ENCODE peak calls at places on chromosomes 2 and 18, in four cellular contexts. K, Y, W and H are unnamed samples. For H3K4me1, the result is how much of the 10 kb centered on the place peaks cover.

GRCh38 chr2:207113403-207113802 is 52.3 kb downstream of the KLF7 start:
- DNase-seq in K (no peak), Y (no peak), W (no peak), H (no peak)

GRCh38 chr18:56727399-56727798 is 76.2 kb downstream of the WDR7 start:
- DNase-seq in K (peak), Y (no peak), W (no peak), H (no peak)

GRCh38 chr2:49687873-49688272 is 533.6 kb upstream of the FSHR start:
- DNase-seq in K (no peak), Y (no peak), W (no peak), H (no peak)

GRCh38 chr2:12796617-12797016 is 79.9 kb downstream of the TRIB2 start:
- DNase-seq in K (no peak), Y (peak), W (no peak), H (no peak)

GRCh38 chr2:237614151-237614720 is 13.2 kb upstream of the LRRFIP1 start:
- DNase-seq in K (no peak), Y (no peak), W (no peak), H (no peak)

GRCh38 chr18:59752666-59753065 is 55.4 kb upstream of the CCBE1 start:
- DNase-seq in K (no peak), Y (no peak), W (no peak), H (no peak)

GRCh38 chr2:74951211-74951754 is 7.2 kb upstream of the POLE4 start:
- DNase-seq in K (no peak), Y (no peak), W (no peak), H (no peak)

GRCh38 chr2:241617431-241618154 is 19.4 kb downstream of the THAP4 start:
- DNase-seq in K (no peak), Y (peak), W (no peak), H (no peak)

GRCh38 chr2:169716229-169716886 is 17.3 kb upstream of the KLHL23 start:
- DNase-seq in K (no peak), Y (no peak), W (peak), H (no peak)

GRCh38 chr2:128724994-128725393 is 406.3 kb upstream of the HS6ST1 start:
- DNase-seq in K (peak), Y (no peak), W (no peak), H (no peak)

GRCh38 chr2:102506743-102507142 is 33.7 kb downstream of the SLC9A4 start:
- DNase-seq in K (no peak), Y (no peak), W (no peak), H (no peak)

GRCh38 chr2:120764434-120764833 is 28.8 kb downstream of the GLI2 start:
- DNase-seq in K (no peak), Y (no peak), W (no peak), H (peak)

GRCh38 chr2:226835420-226835795 is 446 bp upstream of the RHBDD1 start:
- DNase-seq in K (no peak), Y (no peak), W (no peak), H (no peak)

GRCh38 chr2:235868224-235868623 is 300.0 kb downstream of the GBX2 start:
- DNase-seq in K (no peak), Y (no peak), W (no peak), H (no peak)

GRCh38 chr2:180077295-180077906 is 70.3 kb upstream of the CWC22 start:
- DNase-seq in K (peak), Y (no peak), W (no peak), H (no peak)

GRCh38 chr2:43307046-43307445 is 80.6 kb upstream of the ZFP36L2 start:
- DNase-seq in K (no peak), Y (no peak), W (no peak), H (no peak)

GRCh38 chr2:85769236-85769986 is 15.6 kb downstream of the ATOH8 start:
- DNase-seq in K (no peak), Y (no peak), W (no peak), H (peak)

GRCh38 chr18:73840319-73841065 is 307.1 kb downstream of the FBXO15 start:
- DNase-seq in K (no peak), Y (no peak), W (no peak), H (no peak)

GRCh38 chr2:42163444-42164045 is 5.6 kb upstream of the EML4 start:
- DNase-seq in K (no peak), Y (no peak), W (no peak), H (no peak)

GRCh38 chr18:21362921-21363320 is 120.9 kb downstream of the GREB1L start:
- DNase-seq in K (no peak), Y (no peak), W (no peak), H (no peak)

GRCh38 chr2:152861349-152861942 is 143.0 kb downstream of the ARL6IP6 start:
- DNase-seq in K (peak), Y (peak), W (no peak), H (no peak)

GRCh38 chr2:172251231-172251630 is 148.5 kb upstream of the DLX2 start:
- DNase-seq in K (peak), Y (no peak), W (no peak), H (no peak)

GRCh38 chr2:42138163-42139016 is 30.8 kb upstream of the EML4 start:
- DNase-seq in K (peak), Y (peak), W (peak), H (peak)

GRCh38 chr2:225484751-225485150 is 85.2 kb downstream of the NYAP2 start:
- DNase-seq in K (no peak), Y (no peak), W (no peak), H (no peak)
- H3K4me1 ChIP-seq in K (under half), Y (under half), W (under half), H (under half)

GRCh38 chr2:21406983-21407382 is 283.2 kb downstream of the TDRD15 start:
- DNase-seq in K (no peak), Y (no peak), W (no peak), H (no peak)
- H3K4me1 ChIP-seq in K (under half), Y (under half), W (under half), H (under half)

GRCh38 chr2:108593547-108594098 is 59.4 kb downstream of the LIMS1 start:
- DNase-seq in K (peak), Y (no peak), W (no peak), H (no peak)
- H3K4me1 ChIP-seq in K (half or more), Y (half or more), W (under half), H (under half)

GRCh38 chr2:9653485-9654271 is 22.9 kb upstream of the YWHAQ start:
- DNase-seq in K (no peak), Y (no peak), W (no peak), H (no peak)
- H3K4me1 ChIP-seq in K (under half), Y (under half), W (under half), H (under half)

GRCh38 chr2:99481941-99482340 is 7.9 kb downstream of the REV1 start:
- DNase-seq in K (peak), Y (peak), W (no peak), H (no peak)

GRCh38 chr2:99481527-99481926 is 8.3 kb downstream of the REV1 start:
- DNase-seq in K (no peak), Y (no peak), W (no peak), H (no peak)

GRCh38 chr2:99485824-99486223 is 4.0 kb downstream of the REV1 start:
- DNase-seq in K (no peak), Y (no peak), W (no peak), H (no peak)

GRCh38 chr2:99485411-99485810 is 4.4 kb downstream of the REV1 start:
- DNase-seq in K (peak), Y (no peak), W (no peak), H (no peak)

GRCh38 chr2:99484205-99484604 is 5.6 kb downstream of the REV1 start:
- DNase-seq in K (no peak), Y (no peak), W (no peak), H (no peak)
- H3K4me1 ChIP-seq in K (half or more), Y (half or more), W (under half), H (under half)

GRCh38 chr2:69766014-69766413 is 24.1 kb downstream of the ANXA4 start:
- DNase-seq in K (peak), Y (no peak), W (no peak), H (no peak)

GRCh38 chr2:69768217-69768616 is 26.3 kb downstream of the ANXA4 start:
- DNase-seq in K (no peak), Y (no peak), W (no peak), H (no peak)

GRCh38 chr2:69768789-69769188 is 26.9 kb downstream of the ANXA4 start:
- DNase-seq in K (no peak), Y (no peak), W (no peak), H (no peak)

GRCh38 chr2:69764286-69765058 is 22.5 kb downstream of the ANXA4 start:
- DNase-seq in K (no peak), Y (no peak), W (no peak), H (no peak)

DNA sequence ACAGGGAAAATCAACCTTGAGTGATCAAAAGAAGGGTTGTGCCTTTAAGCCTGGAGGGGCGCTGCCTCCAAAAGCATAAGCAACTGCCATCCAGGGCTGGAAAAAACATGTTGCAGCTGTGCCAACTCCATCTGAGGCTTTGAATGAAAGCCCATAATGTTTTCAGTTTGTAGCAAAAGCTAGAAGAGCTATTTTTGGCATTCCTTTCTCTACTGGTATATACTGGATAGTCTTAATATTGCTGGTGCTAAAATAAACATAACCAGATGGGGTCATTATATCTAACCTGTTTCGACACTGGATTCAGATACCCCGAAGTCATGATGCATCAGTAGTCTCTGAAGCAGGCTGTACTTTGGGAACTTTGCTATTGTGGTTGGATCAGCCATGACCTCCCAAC is 25.1 kb downstream of the ANXA4 start:
- DNase-seq in K (no peak), Y (no peak), W (no peak), H (no peak)
- H3K4me1 ChIP-seq in K (under half), Y (half or more), W (under half), H (under half)

GRCh38 chr18:48244530-48244929 is 164.7 kb downstream of the ZBTB7C start:
- DNase-seq in K (no peak), Y (no peak), W (no peak), H (no peak)
- H3K4me1 ChIP-seq in K (under half), Y (under half), W (under half), H (under half)